ENCODE peak calls at places on chromosomes 5 and 9, in ten cellular contexts. V is substantia nigra, X is SJCRH30, L is cardiac fibroblast, Y is HFFc6, A is NB4, Q is choroid plexus epithelial cell, Z is GM04504, R is Right ventricle myocardium inferior, M is HepG2. T is an unnamed sample.

GRCh38 chr9:77013932-77014596 is 5.4 kb upstream of the FOXB2 start:
- DNase-seq in V (no peak), Y (no peak), M (no peak), Z (no peak), Q (no peak), X (no peak), A (no peak), L (no peak), R (no peak), T (no peak)

GRCh38 chr5:138647261-138647788 is 72.1 kb upstream of the HSPA9 start:
- DNase-seq in L (peak; percentile 22), A (no peak), Y (no peak), R (no peak), Q (peak; percentile 38), X (peak; percentile 39), Z (no peak), M (no peak), V (no peak), T (no peak)

GRCh38 chr9:111945216-111945615 is 48.6 kb downstream of the UGCG start:
- DNase-seq in X (peak; percentile 95), M (no peak), L (peak; percentile 76), R (no peak), Q (peak; percentile 83), V (no peak), Z (no peak), Y (no peak), A (no peak), T (no peak)

GRCh38 chr9:125446581-125447094 is 185.0 kb downstream of the GAPVD1 start:
- DNase-seq in R (no peak), X (peak; percentile 93), V (no peak), Z (no peak), A (peak; percentile 92), M (no peak), Y (no peak), Q (no peak), L (no peak), T (no peak)

GRCh38 chr5:158471179-158471924 is 612.4 kb upstream of the CLINT1 start:
- DNase-seq in X (peak; percentile 19), A (no peak), Q (no peak), L (no peak), Z (no peak), R (no peak), M (no peak), Y (no peak), V (no peak), T (no peak)

GRCh38 chr9:111298831-111299603 is 31.0 kb downstream of the OR2K2 start:
- DNase-seq in A (peak; percentile 62), L (peak; percentile 86), M (peak; percentile 22), V (peak; percentile 4), Y (peak; percentile 64), X (peak; percentile 13), R (no peak), Z (peak; percentile 53), Q (peak; percentile 88), T (peak; percentile 48)

GRCh38 chr5:10866913-10867312 is 105.9 kb upstream of the DAP start:
- DNase-seq in R (no peak), M (no peak), V (no peak), A (peak; percentile 21), X (no peak), Z (no peak), Y (no peak), Q (peak; percentile 12), L (no peak), T (no peak)

GRCh38 chr5:103487253-103487652 is 75.3 kb downstream of the NUDT12 start:
- DNase-seq in A (no peak), Q (peak; percentile 72), V (no peak), Y (peak; percentile 65), X (peak; percentile 80), M (no peak), R (no peak), L (no peak), Z (no peak), T (no peak)

GRCh38 chr5:87243161-87243877 is 24.4 kb upstream of the RASA1 start:
- DNase-seq in Q (peak; percentile 85), Z (peak; percentile 62), V (no peak), X (no peak), L (peak; percentile 90), M (peak; percentile 6), R (no peak), A (peak; percentile 79), Y (peak; percentile 75), T (no peak)

GRCh38 chr5:135008981-135009735 is 24.9 kb downstream of the PITX1 start:
- DNase-seq in A (no peak), M (no peak), X (no peak), R (no peak), Y (no peak), L (no peak), V (no peak), Z (no peak), Q (no peak), T (no peak)

T was measured in NCI-H1930.